ENCODE peak calls at places on chromosomes 12 and 14, in eight cellular contexts. One of them, this sample, is unnamed.

GRCh38 chr12:41212625-41213024 is 24.5 kb downstream of the PDZRN4 start:
- DNase-seq in WTC11: no peak
- DNase-seq in hepatic stellate cell: no peak
- DNase-seq in activated T-helper 1 cell treated with Interleukin-2 at 50 U/mL for 16 hours: no peak
- DNase-seq in upper lobe of right lung: no peak
- DNase-seq in stimulated activated CD8-positive, alpha-beta memory T cell treated with anti-CD3 and anti-CD28 coated beads, Interleukin-4, amount 100 ng/mL, for 24 hours: no peak
- DNase-seq in uterus: no peak
- DNase-seq in H9: no peak
- DNase-seq in this sample: no peak

GRCh38 chr12:127257366-127257935 is 1009.5 kb upstream of the TMEM132C start:
- DNase-seq in stimulated activated CD8-positive, alpha-beta memory T cell treated with anti-CD3 and anti-CD28 coated beads, Interleukin-4, amount 100 ng/mL, for 24 hours: no peak
- DNase-seq in WTC11: no peak
- DNase-seq in hepatic stellate cell: no peak
- DNase-seq in H9: no peak
- DNase-seq in activated T-helper 1 cell treated with Interleukin-2 at 50 U/mL for 16 hours: no peak
- DNase-seq in uterus: no peak
- DNase-seq in upper lobe of right lung: no peak
- DNase-seq in this sample: no peak

GRCh38 chr12:121165316-121165715 is 32.6 kb downstream of the P2RX7 start:
- DNase-seq in H9: no peak
- DNase-seq in WTC11: no peak
- DNase-seq in hepatic stellate cell: no peak
- DNase-seq in activated T-helper 1 cell treated with Interleukin-2 at 50 U/mL for 16 hours: no peak
- DNase-seq in uterus: no peak
- DNase-seq in stimulated activated CD8-positive, alpha-beta memory T cell treated with anti-CD3 and anti-CD28 coated beads, Interleukin-4, amount 100 ng/mL, for 24 hours: no peak
- DNase-seq in upper lobe of right lung: no peak
- DNase-seq in this sample: no peak

GRCh38 chr12:129750426-129750825 is 153.4 kb downstream of the TMEM132D start:
- DNase-seq in WTC11: no peak
- DNase-seq in stimulated activated CD8-positive, alpha-beta memory T cell treated with anti-CD3 and anti-CD28 coated beads, Interleukin-4, amount 100 ng/mL, for 24 hours: no peak
- DNase-seq in hepatic stellate cell: no peak
- DNase-seq in activated T-helper 1 cell treated with Interleukin-2 at 50 U/mL for 16 hours: no peak
- DNase-seq in upper lobe of right lung: no peak
- DNase-seq in uterus: no peak
- DNase-seq in H9: no peak
- DNase-seq in this sample: no peak

GRCh38 chr12:47818701-47819543 is 781 bp downstream of the HDAC7 start:
- DNase-seq in WTC11: peak
- DNase-seq in uterus: peak
- DNase-seq in activated T-helper 1 cell treated with Interleukin-2 at 50 U/mL for 16 hours: no peak
- DNase-seq in upper lobe of right lung: peak
- DNase-seq in hepatic stellate cell: peak
- DNase-seq in H9: peak
- DNase-seq in stimulated activated CD8-positive, alpha-beta memory T cell treated with anti-CD3 and anti-CD28 coated beads, Interleukin-4, amount 100 ng/mL, for 24 hours: no peak
- DNase-seq in this sample: no peak

GRCh38 chr14:49861581-49861922 is 9.0 kb upstream of the NEMF start:
- DNase-seq in hepatic stellate cell: peak
- DNase-seq in WTC11: peak
- DNase-seq in activated T-helper 1 cell treated with Interleukin-2 at 50 U/mL for 16 hours: peak
- DNase-seq in upper lobe of right lung: peak
- DNase-seq in H9: peak
- DNase-seq in stimulated activated CD8-positive, alpha-beta memory T cell treated with anti-CD3 and anti-CD28 coated beads, Interleukin-4, amount 100 ng/mL, for 24 hours: peak
- DNase-seq in uterus: peak
- DNase-seq in this sample: no peak

GRCh38 chr14:104979758-104980591 is 1.8 kb upstream of the AHNAK2 start:
- DNase-seq in stimulated activated CD8-positive, alpha-beta memory T cell treated with anti-CD3 and anti-CD28 coated beads, Interleukin-4, amount 100 ng/mL, for 24 hours: no peak
- DNase-seq in WTC11: no peak
- DNase-seq in hepatic stellate cell: no peak
- DNase-seq in activated T-helper 1 cell treated with Interleukin-2 at 50 U/mL for 16 hours: no peak
- DNase-seq in upper lobe of right lung: peak
- DNase-seq in uterus: peak
- DNase-seq in H9: peak
- DNase-seq in this sample: no peak

GRCh38 chr14:22417914-22418313 is 171.1 kb downstream of the DAD1 start:
- DNase-seq in H9: no peak
- DNase-seq in uterus: no peak
- DNase-seq in WTC11: no peak
- DNase-seq in stimulated activated CD8-positive, alpha-beta memory T cell treated with anti-CD3 and anti-CD28 coated beads, Interleukin-4, amount 100 ng/mL, for 24 hours: no peak
- DNase-seq in hepatic stellate cell: no peak
- DNase-seq in activated T-helper 1 cell treated with Interleukin-2 at 50 U/mL for 16 hours: no peak
- DNase-seq in upper lobe of right lung: no peak
- DNase-seq in this sample: no peak

GRCh38 chr12:110005319-110005973 is 6.2 kb downstream of the ANKRD13A start:
- DNase-seq in WTC11: no peak
- DNase-seq in stimulated activated CD8-positive, alpha-beta memory T cell treated with anti-CD3 and anti-CD28 coated beads, Interleukin-4, amount 100 ng/mL, for 24 hours: no peak
- DNase-seq in hepatic stellate cell: no peak
- DNase-seq in H9: no peak
- DNase-seq in uterus: no peak
- DNase-seq in activated T-helper 1 cell treated with Interleukin-2 at 50 U/mL for 16 hours: no peak
- DNase-seq in upper lobe of right lung: no peak
- DNase-seq in this sample: no peak

GRCh38 chr14:48805315-48805714 is 780.9 kb downstream of the RPS29 start:
- DNase-seq in uterus: no peak
- DNase-seq in H9: peak
- DNase-seq in activated T-helper 1 cell treated with Interleukin-2 at 50 U/mL for 16 hours: no peak
- DNase-seq in WTC11: peak
- DNase-seq in stimulated activated CD8-positive, alpha-beta memory T cell treated with anti-CD3 and anti-CD28 coated beads, Interleukin-4, amount 100 ng/mL, for 24 hours: no peak
- DNase-seq in hepatic stellate cell: no peak
- DNase-seq in upper lobe of right lung: no peak
- DNase-seq in this sample: no peak

GRCh38 chr14:105311838-105312237 is 2.7 kb upstream of the PACS2 start:
- DNase-seq in H9: peak
- DNase-seq in uterus: no peak
- DNase-seq in stimulated activated CD8-positive, alpha-beta memory T cell treated with anti-CD3 and anti-CD28 coated beads, Interleukin-4, amount 100 ng/mL, for 24 hours: no peak
- DNase-seq in WTC11: no peak
- DNase-seq in upper lobe of right lung: no peak
- DNase-seq in activated T-helper 1 cell treated with Interleukin-2 at 50 U/mL for 16 hours: no peak
- DNase-seq in hepatic stellate cell: no peak
- DNase-seq in this sample: no peak